ENCODE peak calls at places on chromosomes 5 and 9, in eight cellular contexts. U is CD4-positive, alpha-beta T cell; V is iris pigment epithelial cell; H is G401; B is type B pancreatic cell; R is NCI-H2029; S is activated CD4-positive, alpha-beta memory T cell treated with anti-CD3 and anti-CD28 coated beads, Interleukin-2, amount 10 ng/mL, durations not matched to agents 7 days and 5 days; D is neural crest cell. L is an unnamed sample.

GRCh38 chr5:37770791-37771190 is 69.0 kb downstream of the GDNF start:
- DNase-seq in U (no peak), V (no peak), H (no peak), B (no peak), R (no peak), S (no peak), D (no peak), L (no peak)

GRCh38 chr5:95617057-95617456 is 2.8 kb upstream of the GPR150 start:
- DNase-seq in U (no peak), V (peak), H (no peak), B (no peak), R (no peak), S (no peak), D (no peak), L (no peak)

GRCh38 chr9:81391457-81391825 is 297.9 kb downstream of the TLE1 start:
- DNase-seq in U (no peak), V (no peak), H (no peak), B (no peak), R (no peak), S (no peak), D (no peak), L (no peak)

GRCh38 chr9:34035656-34036055 is 13.0 kb downstream of the UBAP2 start:
- DNase-seq in U (no peak), V (peak), H (no peak), B (no peak), R (no peak), S (no peak), D (no peak), L (no peak)

GRCh38 chr5:158812381-158812780 is 287.3 kb downstream of the EBF1 start:
- DNase-seq in U (peak), V (no peak), H (no peak), B (no peak), R (no peak), S (peak), D (no peak), L (no peak)

GRCh38 chr5:59021837-59022514 is 439.1 kb downstream of the RAB3C start:
- DNase-seq in U (no peak), V (no peak), H (peak), B (no peak), R (peak), S (no peak), D (no peak), L (no peak)

GRCh38 chr5:6780802-6781391 is 67.7 kb downstream of the TENT4A start:
- DNase-seq in U (no peak), V (no peak), H (no peak), B (no peak), R (no peak), S (peak), D (no peak), L (peak)

GRCh38 chr5:103487822-103488493 is 74.6 kb downstream of the NUDT12 start:
- DNase-seq in U (no peak), V (no peak), H (no peak), B (no peak), R (no peak), S (no peak), D (no peak), L (no peak)

GRCh38 chr5:72955143-72955767 is 586 bp upstream of the FCHO2 start:
- DNase-seq in U (peak), V (peak), H (peak), B (no peak), R (no peak), S (no peak), D (no peak), L (no peak)